ENCODE peak calls at places on chromosomes 3 and 15, in seven cellular contexts. One of them, this sample, is unnamed.
A peak's percentile ranks its signal among the peaks of the same experiment; 100 is the strongest.

GRCh38 chr3:78003090-78003489 is 963.2 kb downstream of the ROBO2 start:
- DNase-seq in fibroblast of the aortic adventitia: no peak
- DNase-seq in fibroblast of pulmonary artery: no peak
- DNase-seq in brain microvascular endothelial cell: peak; percentile 9
- DNase-seq in HL-60: no peak
- DNase-seq in HCT116: no peak
- DNase-seq in transverse colon: no peak
- DNase-seq in this sample: peak; percentile 27

GRCh38 chr3:71690222-71690821 is 34.9 kb downstream of the EIF4E3 start:
- DNase-seq in HCT116: no peak
- DNase-seq in HL-60: no peak
- DNase-seq in brain microvascular endothelial cell: peak; percentile 60
- DNase-seq in fibroblast of the aortic adventitia: peak; percentile 69
- DNase-seq in fibroblast of pulmonary artery: peak; percentile 87
- DNase-seq in transverse colon: no peak
- DNase-seq in this sample: peak; percentile 64

GRCh38 chr15:28914483-28915023 is 28.8 kb downstream of the APBA2 start:
- DNase-seq in fibroblast of the aortic adventitia: no peak
- DNase-seq in brain microvascular endothelial cell: no peak
- DNase-seq in fibroblast of pulmonary artery: no peak
- DNase-seq in HCT116: no peak
- DNase-seq in HL-60: no peak
- DNase-seq in transverse colon: no peak
- DNase-seq in this sample: no peak

GRCh38 chr3:115418583-115418982 is 204.7 kb upstream of the GAP43 start:
- DNase-seq in transverse colon: no peak
- DNase-seq in HCT116: no peak
- DNase-seq in HL-60: peak; percentile 1
- DNase-seq in brain microvascular endothelial cell: no peak
- DNase-seq in fibroblast of pulmonary artery: no peak
- DNase-seq in fibroblast of the aortic adventitia: no peak
- DNase-seq in this sample: no peak

GRCh38 chr3:70849911-70850699 is 537.7 kb upstream of the MDFIC2 start:
- DNase-seq in HCT116: peak; percentile 3
- DNase-seq in fibroblast of the aortic adventitia: peak; percentile 95
- DNase-seq in fibroblast of pulmonary artery: peak; percentile 95
- DNase-seq in brain microvascular endothelial cell: peak; percentile 92
- DNase-seq in transverse colon: no peak
- DNase-seq in HL-60: no peak
- DNase-seq in this sample: peak; percentile 91

GRCh38 chr3:60301142-60301541 is 950.1 kb downstream of the FHIT start:
- DNase-seq in fibroblast of the aortic adventitia: peak; percentile 81
- DNase-seq in HCT116: no peak
- DNase-seq in brain microvascular endothelial cell: peak; percentile 26
- DNase-seq in fibroblast of pulmonary artery: peak; percentile 86
- DNase-seq in transverse colon: no peak
- DNase-seq in HL-60: no peak
- DNase-seq in this sample: peak; percentile 10

GRCh38 chr3:171088984-171089754 is 62.6 kb upstream of the SLC2A2 start:
- DNase-seq in HCT116: peak; percentile 18
- DNase-seq in transverse colon: no peak
- DNase-seq in fibroblast of the aortic adventitia: peak; percentile 99
- DNase-seq in fibroblast of pulmonary artery: peak; percentile 88
- DNase-seq in HL-60: no peak
- DNase-seq in brain microvascular endothelial cell: peak; percentile 85
- DNase-seq in this sample: peak; percentile 94

GRCh38 chr3:40887012-40887411 is 312.3 kb upstream of the CTNNB1 start:
- DNase-seq in fibroblast of pulmonary artery: no peak
- DNase-seq in HL-60: no peak
- DNase-seq in brain microvascular endothelial cell: no peak
- DNase-seq in HCT116: no peak
- DNase-seq in fibroblast of the aortic adventitia: no peak
- DNase-seq in transverse colon: no peak
- DNase-seq in this sample: no peak

GRCh38 chr3:52777959-52778805 is 783 bp downstream of the ITIH1 start:
- DNase-seq in fibroblast of pulmonary artery: no peak
- DNase-seq in HCT116: no peak
- DNase-seq in fibroblast of the aortic adventitia: no peak
- DNase-seq in HL-60: no peak
- DNase-seq in transverse colon: peak; percentile 3
- DNase-seq in brain microvascular endothelial cell: no peak
- DNase-seq in this sample: no peak

GRCh38 chr3:139173372-139174108 is 128.8 kb upstream of the PRR23C start:
- DNase-seq in HL-60: no peak
- DNase-seq in HCT116: no peak
- DNase-seq in transverse colon: peak; percentile 32
- DNase-seq in fibroblast of the aortic adventitia: peak; percentile 72
- DNase-seq in brain microvascular endothelial cell: peak; percentile 3
- DNase-seq in fibroblast of pulmonary artery: peak; percentile 11
- DNase-seq in this sample: peak; percentile 70

GRCh38 chr15:77282333-77282732 is 137.6 kb downstream of the PEAK1 start:
- DNase-seq in transverse colon: no peak
- DNase-seq in HCT116: no peak
- DNase-seq in fibroblast of the aortic adventitia: peak; percentile 95
- DNase-seq in HL-60: no peak
- DNase-seq in fibroblast of pulmonary artery: peak; percentile 62
- DNase-seq in brain microvascular endothelial cell: peak; percentile 28
- DNase-seq in this sample: peak; percentile 85

GRCh38 chr15:58981808-58982475 is 5.5 kb upstream of the RNF111 start:
- DNase-seq in fibroblast of the aortic adventitia: no peak
- DNase-seq in HCT116: no peak
- DNase-seq in transverse colon: no peak
- DNase-seq in brain microvascular endothelial cell: no peak
- DNase-seq in HL-60: no peak
- DNase-seq in fibroblast of pulmonary artery: no peak
- DNase-seq in this sample: no peak
- H3K4me3 ChIP-seq in fibroblast of the aortic adventitia: no peak overlapping the region
- H3K4me3 ChIP-seq in HCT116: no peak overlapping the region
- H3K4me3 ChIP-seq in transverse colon: no peak overlapping the region
- H3K4me3 ChIP-seq in brain microvascular endothelial cell: no peak overlapping the region
- H3K4me3 ChIP-seq in HL-60: no peak overlapping the region
- H3K4me3 ChIP-seq in fibroblast of pulmonary artery: no peak overlapping the region
- H3K4me3 ChIP-seq in this sample: no peak overlapping the region

GRCh38 chr15:34336333-34336732 is 1.2 kb downstream of the SLC12A6 start:
- DNase-seq in transverse colon: peak; percentile 24
- DNase-seq in HL-60: no peak
- DNase-seq in HCT116: no peak
- DNase-seq in fibroblast of the aortic adventitia: no peak
- DNase-seq in fibroblast of pulmonary artery: no peak
- DNase-seq in brain microvascular endothelial cell: no peak
- DNase-seq in this sample: no peak
- H3K4me3 ChIP-seq in transverse colon: no peak overlapping the region
- H3K4me3 ChIP-seq in HL-60: peak overlapping the region; percentile 25
- H3K4me3 ChIP-seq in HCT116: no peak overlapping the region
- H3K4me3 ChIP-seq in fibroblast of the aortic adventitia: peak overlapping the region; percentile 37
- H3K4me3 ChIP-seq in fibroblast of pulmonary artery: no peak overlapping the region
- H3K4me3 ChIP-seq in brain microvascular endothelial cell: no peak overlapping the region
- H3K4me3 ChIP-seq in this sample: no peak overlapping the region

GRCh38 chr15:52657338-52657737 is 21.9 kb downstream of the ATOSA start:
- DNase-seq in brain microvascular endothelial cell: peak; percentile 70
- DNase-seq in fibroblast of the aortic adventitia: peak; percentile 93
- DNase-seq in HCT116: no peak
- DNase-seq in fibroblast of pulmonary artery: peak; percentile 76
- DNase-seq in transverse colon: no peak
- DNase-seq in HL-60: no peak
- DNase-seq in this sample: peak; percentile 70
- H3K4me3 ChIP-seq in brain microvascular endothelial cell: no peak overlapping the region
- H3K4me3 ChIP-seq in fibroblast of the aortic adventitia: no peak overlapping the region
- H3K4me3 ChIP-seq in HCT116: no peak overlapping the region
- H3K4me3 ChIP-seq in fibroblast of pulmonary artery: no peak overlapping the region
- H3K4me3 ChIP-seq in transverse colon: no peak overlapping the region
- H3K4me3 ChIP-seq in HL-60: no peak overlapping the region
- H3K4me3 ChIP-seq in this sample: no peak overlapping the region

GRCh38 chr15:89999676-90000174 is 1.4 kb upstream of the ZNF710 start:
- DNase-seq in brain microvascular endothelial cell: no peak
- DNase-seq in fibroblast of the aortic adventitia: peak; percentile 34
- DNase-seq in fibroblast of pulmonary artery: no peak
- DNase-seq in HL-60: no peak
- DNase-seq in HCT116: no peak
- DNase-seq in transverse colon: peak; percentile 37
- DNase-seq in this sample: peak; percentile 80

GRCh38 chr15:90000175-90000923 is 775 bp upstream of the ZNF710 start:
- DNase-seq in brain microvascular endothelial cell: no peak
- DNase-seq in fibroblast of pulmonary artery: no peak
- DNase-seq in HL-60: no peak
- DNase-seq in transverse colon: peak; percentile 65
- DNase-seq in fibroblast of the aortic adventitia: peak; percentile 28
- DNase-seq in HCT116: no peak
- DNase-seq in this sample: no peak

GRCh38 chr15:89997079-89997478 is 4.0 kb upstream of the ZNF710 start:
- DNase-seq in fibroblast of pulmonary artery: no peak
- DNase-seq in brain microvascular endothelial cell: no peak
- DNase-seq in HL-60: no peak
- DNase-seq in HCT116: no peak
- DNase-seq in transverse colon: no peak
- DNase-seq in fibroblast of the aortic adventitia: no peak
- DNase-seq in this sample: no peak

GRCh38 chr15:89998141-89998661 is 2.9 kb upstream of the ZNF710 start:
- DNase-seq in fibroblast of pulmonary artery: peak; percentile 33
- DNase-seq in fibroblast of the aortic adventitia: peak; percentile 39
- DNase-seq in brain microvascular endothelial cell: peak; percentile 77
- DNase-seq in HCT116: peak; percentile 69
- DNase-seq in HL-60: no peak
- DNase-seq in transverse colon: no peak
- DNase-seq in this sample: peak; percentile 86

GRCh38 chr15:89998923-89999675 is 2.0 kb upstream of the ZNF710 start:
- DNase-seq in fibroblast of pulmonary artery: no peak
- DNase-seq in transverse colon: no peak
- DNase-seq in HCT116: no peak
- DNase-seq in brain microvascular endothelial cell: no peak
- DNase-seq in HL-60: no peak
- DNase-seq in fibroblast of the aortic adventitia: no peak
- DNase-seq in this sample: no peak
- H3K4me3 ChIP-seq in fibroblast of pulmonary artery: no peak overlapping the region
- H3K4me3 ChIP-seq in transverse colon: no peak overlapping the region
- H3K4me3 ChIP-seq in HCT116: no peak overlapping the region
- H3K4me3 ChIP-seq in brain microvascular endothelial cell: no peak overlapping the region
- H3K4me3 ChIP-seq in HL-60: no peak overlapping the region
- H3K4me3 ChIP-seq in fibroblast of the aortic adventitia: no peak overlapping the region
- H3K4me3 ChIP-seq in this sample: no peak overlapping the region

GRCh38 chr3:157086053-157086761 is 73.7 kb downstream of the CCNL1 start:
- DNase-seq in fibroblast of the aortic adventitia: no peak
- DNase-seq in brain microvascular endothelial cell: no peak
- DNase-seq in HL-60: no peak
- DNase-seq in fibroblast of pulmonary artery: no peak
- DNase-seq in HCT116: no peak
- DNase-seq in transverse colon: no peak
- DNase-seq in this sample: no peak
- H3K4me3 ChIP-seq in fibroblast of the aortic adventitia: no peak overlapping the region
- H3K4me3 ChIP-seq in brain microvascular endothelial cell: no peak overlapping the region
- H3K4me3 ChIP-seq in HL-60: no peak overlapping the region
- H3K4me3 ChIP-seq in fibroblast of pulmonary artery: no peak overlapping the region
- H3K4me3 ChIP-seq in HCT116: no peak overlapping the region
- H3K4me3 ChIP-seq in transverse colon: no peak overlapping the region
- H3K4me3 ChIP-seq in this sample: no peak overlapping the region

GRCh38 chr3:11250902-11251806 is 21.0 kb upstream of the ATG7 start:
- DNase-seq in HCT116: no peak
- DNase-seq in fibroblast of pulmonary artery: no peak
- DNase-seq in brain microvascular endothelial cell: no peak
- DNase-seq in transverse colon: no peak
- DNase-seq in fibroblast of the aortic adventitia: peak; percentile 9
- DNase-seq in HL-60: no peak
- DNase-seq in this sample: no peak
- H3K4me3 ChIP-seq in HCT116: no peak overlapping the region
- H3K4me3 ChIP-seq in fibroblast of pulmonary artery: no peak overlapping the region
- H3K4me3 ChIP-seq in brain microvascular endothelial cell: no peak overlapping the region
- H3K4me3 ChIP-seq in transverse colon: no peak overlapping the region
- H3K4me3 ChIP-seq in fibroblast of the aortic adventitia: no peak overlapping the region
- H3K4me3 ChIP-seq in HL-60: no peak overlapping the region
- H3K4me3 ChIP-seq in this sample: no peak overlapping the region

GRCh38 chr3:135503429-135504083 is 462.0 kb upstream of the PPP2R3A start:
- DNase-seq in fibroblast of pulmonary artery: peak; percentile 52
- DNase-seq in HCT116: peak; percentile 28
- DNase-seq in fibroblast of the aortic adventitia: peak; percentile 79
- DNase-seq in transverse colon: peak; percentile 45
- DNase-seq in brain microvascular endothelial cell: peak; percentile 70
- DNase-seq in HL-60: peak; percentile 6
- DNase-seq in this sample: peak; percentile 60

GRCh38 chr3:135500034-135500433 is 465.5 kb upstream of the PPP2R3A start:
- DNase-seq in brain microvascular endothelial cell: no peak
- DNase-seq in HCT116: no peak
- DNase-seq in fibroblast of pulmonary artery: no peak
- DNase-seq in fibroblast of the aortic adventitia: no peak
- DNase-seq in HL-60: no peak
- DNase-seq in transverse colon: no peak
- DNase-seq in this sample: no peak

GRCh38 chr3:135499426-135499825 is 466.1 kb upstream of the PPP2R3A start:
- DNase-seq in brain microvascular endothelial cell: no peak
- DNase-seq in fibroblast of pulmonary artery: no peak
- DNase-seq in HL-60: no peak
- DNase-seq in transverse colon: no peak
- DNase-seq in fibroblast of the aortic adventitia: no peak
- DNase-seq in HCT116: no peak
- DNase-seq in this sample: no peak

DNA sequence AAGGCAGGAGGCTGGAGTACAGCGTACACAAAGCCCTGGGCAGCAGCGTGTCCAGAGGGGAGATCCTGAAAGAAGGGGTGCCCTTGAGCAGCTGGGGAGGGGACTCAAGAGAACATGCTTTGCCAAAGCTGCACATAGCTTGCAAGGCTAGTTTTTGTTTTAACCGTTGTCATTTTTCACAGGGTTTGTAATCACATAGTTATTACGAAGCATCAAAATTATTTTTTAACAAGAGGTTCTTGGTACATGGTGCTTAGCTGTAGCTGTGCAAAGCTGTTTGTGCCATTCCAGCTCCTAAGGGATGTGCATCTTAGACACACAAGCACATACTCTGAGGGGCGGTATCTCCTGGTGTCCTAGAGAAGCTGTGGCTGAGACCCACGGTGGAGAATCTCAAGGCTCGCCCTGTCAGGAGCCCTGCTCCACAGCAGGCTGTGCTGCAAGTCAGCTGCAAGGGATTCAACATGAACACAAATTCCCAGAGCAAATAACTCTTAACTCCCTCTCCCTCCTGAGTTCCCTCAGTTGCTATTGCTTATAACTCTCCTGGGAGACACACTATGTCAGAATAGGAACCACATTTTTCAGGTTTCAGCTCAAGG is 461.3 kb upstream of the PPP2R3A start:
- DNase-seq in fibroblast of pulmonary artery: no peak
- DNase-seq in brain microvascular endothelial cell: no peak
- DNase-seq in transverse colon: no peak
- DNase-seq in HL-60: no peak
- DNase-seq in fibroblast of the aortic adventitia: no peak
- DNase-seq in HCT116: no peak
- DNase-seq in this sample: no peak
- H3K4me3 ChIP-seq in fibroblast of pulmonary artery: no peak overlapping the region
- H3K4me3 ChIP-seq in brain microvascular endothelial cell: no peak overlapping the region
- H3K4me3 ChIP-seq in transverse colon: no peak overlapping the region
- H3K4me3 ChIP-seq in HL-60: no peak overlapping the region
- H3K4me3 ChIP-seq in fibroblast of the aortic adventitia: no peak overlapping the region
- H3K4me3 ChIP-seq in HCT116: no peak overlapping the region
- H3K4me3 ChIP-seq in this sample: no peak overlapping the region